ENCODE peak calls at places on chromosome 10, in six cellular contexts. A is transverse colon, H is GM12891, G is stomach, I is endothelial cell of umbilical vein, T is breast epithelium. M is an unnamed sample.

GRCh38 chr10:132638130-132638515 is 100.5 kb downstream of the INPP5A start:
- DNase-seq in A (no peak), G (no peak), T (no peak), H (no peak), I (no peak), M (peak)

GRCh38 chr10:32985781-32986350 is 27.8 kb upstream of the ITGB1 start:
- DNase-seq in A (no peak), T (no peak), I (peak), G (no peak), H (no peak), M (no peak)

GRCh38 chr10:24208661-24209420 is at the start of gene KIAA1217:
- DNase-seq in G (peak), T (peak), I (peak), H (no peak), A (peak), M (peak)

GRCh38 chr10:79938728-79939380 is 10.1 kb downstream of the SFTPD start:
- DNase-seq in T (no peak), H (peak), I (no peak), A (peak), G (no peak), M (peak)

GRCh38 chr10:14407567-14407966 is 76.8 kb upstream of the FRMD4A start:
- DNase-seq in H (no peak), T (no peak), I (no peak), G (no peak), A (no peak), M (no peak)

GRCh38 chr10:66326876-66327275 is 599.0 kb upstream of the LRRTM3 start:
- DNase-seq in I (no peak), G (no peak), A (no peak), T (no peak), H (no peak), M (no peak)

GRCh38 chr10:84172435-84173356 is 905 bp upstream of the GPR15LG start:
- DNase-seq in H (no peak), G (no peak), I (no peak), A (peak), T (no peak), M (no peak)

GRCh38 chr10:110618206-110618605 is 25.9 kb upstream of the RBM20 start:
- DNase-seq in T (no peak), I (no peak), G (no peak), A (no peak), H (no peak), M (no peak)

GRCh38 chr10:119208553-119208940 is 1.2 kb downstream of the GRK5 start:
- DNase-seq in H (no peak), I (no peak), A (no peak), G (no peak), T (no peak), M (peak)

GRCh38 chr10:130027716-130028464 is 63.8 kb upstream of the EBF3 start:
- DNase-seq in G (no peak), T (no peak), A (no peak), I (no peak), H (no peak), M (no peak)

GRCh38 chr10:60123172-60123571 is 216.8 kb upstream of the CCDC6 start:
- DNase-seq in H (no peak), G (no peak), T (no peak), A (no peak), I (peak), M (no peak)
- TF ChIP-seq POLR2AphosphoS5 in H (no peak), G (no peak), T (no peak), A (no peak), I (no peak), M (no peak)

DNA sequence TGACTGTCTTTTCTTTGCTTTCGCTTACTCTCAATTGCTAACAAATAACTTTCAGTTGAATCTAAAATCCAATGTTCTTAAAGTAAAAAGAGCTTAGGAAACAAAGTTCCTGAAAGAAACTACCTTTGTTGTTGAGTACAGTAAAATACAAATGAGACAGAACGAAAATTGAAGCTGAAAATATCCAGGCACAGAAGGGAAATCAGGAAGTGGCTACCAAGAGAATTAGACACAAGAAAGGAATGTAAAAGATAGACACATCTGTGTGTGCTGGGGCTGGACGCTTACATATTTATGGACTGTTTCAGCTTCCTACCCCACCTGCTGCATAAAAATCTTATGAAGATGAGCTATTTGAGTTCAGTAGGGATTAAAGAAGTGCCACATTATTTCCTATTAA is 161.7 kb upstream of the PLXDC2 start:
- DNase-seq in A (no peak), T (no peak), H (no peak), G (no peak), I (no peak), M (no peak)
- TF ChIP-seq POLR2AphosphoS5 in A (no peak), T (no peak), H (no peak), G (no peak), I (no peak), M (no peak)

DNA sequence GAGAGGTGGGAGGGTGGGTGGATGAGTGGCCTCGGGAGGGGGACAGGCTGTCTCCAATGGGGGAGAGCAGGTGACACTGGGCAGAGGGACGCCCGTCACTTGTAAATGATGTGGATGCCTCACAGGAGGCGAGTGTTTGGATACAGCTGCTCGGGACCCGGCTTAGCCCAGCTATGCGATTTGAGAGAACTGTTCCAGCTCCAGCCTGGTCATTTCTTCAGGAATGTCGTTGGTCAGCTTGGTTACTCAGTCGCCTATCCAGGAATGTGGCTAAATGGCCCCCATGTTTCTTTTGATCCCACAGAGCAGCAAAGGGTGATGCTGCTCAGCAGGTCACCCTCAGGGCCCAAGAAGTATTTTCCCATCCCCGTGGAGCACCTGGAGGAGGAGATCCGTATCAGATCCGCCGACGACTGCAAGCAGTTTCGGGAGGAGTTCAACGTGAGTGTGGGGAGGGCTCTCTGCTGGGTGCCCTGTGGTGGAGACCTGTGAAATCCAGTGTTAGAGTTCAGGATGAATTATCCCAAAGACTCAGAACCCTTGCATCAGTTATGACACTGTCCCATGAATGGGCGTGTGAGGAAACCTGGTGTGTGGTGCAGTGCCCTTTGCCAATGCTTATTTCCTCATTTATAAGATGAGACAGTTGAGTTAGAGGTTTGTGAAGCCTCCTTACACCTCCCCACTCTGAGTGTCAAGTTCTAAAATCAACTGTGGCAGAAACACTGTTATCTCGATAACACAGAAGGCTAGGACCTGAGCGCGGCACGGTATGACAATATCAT is 76.8 kb downstream of the MKI67 start:
- DNase-seq in A (no peak), G (no peak), T (no peak), I (no peak), H (no peak), M (peak)
- TF ChIP-seq POLR2AphosphoS5 in A (no peak), G (no peak), T (no peak), I (no peak), H (no peak), M (no peak)

GRCh38 chr10:101611096-101611495 is 23.0 kb downstream of the DPCD start:
- DNase-seq in G (no peak), I (no peak), T (no peak), H (no peak), A (no peak), M (peak)

GRCh38 chr10:101612872-101613271 is 24.8 kb downstream of the DPCD start:
- DNase-seq in T (no peak), H (no peak), I (no peak), A (no peak), G (no peak), M (no peak)

GRCh38 chr10:101612086-101612485 is 24.0 kb downstream of the DPCD start:
- DNase-seq in T (no peak), A (no peak), I (no peak), G (no peak), H (no peak), M (peak)

GRCh38 chr10:101609481-101609880 is 21.4 kb downstream of the DPCD start:
- DNase-seq in A (no peak), I (peak), H (no peak), G (no peak), T (no peak), M (no peak)

GRCh38 chr10:101611506-101611905 is 23.4 kb downstream of the DPCD start:
- DNase-seq in T (no peak), I (no peak), A (no peak), G (no peak), H (no peak), M (peak)
- TF ChIP-seq POLR2AphosphoS5 in T (no peak), I (no peak), A (no peak), G (no peak), H (no peak), M (no peak)